ENCODE peak calls at places on chromosomes 5 and 9, in five cellular contexts. F is stimulated activated CD4-positive, alpha-beta T cell treated with anti-CD3 and anti-CD28 coated beads, Interleukin-12 subunit alpha, Interleukin-12 subunit beta, amount 100 ng/mL, for 48 hours; L is B cell; J is GM23338; N is mesothelial cell of epicardium. Z is an unnamed sample.

GRCh38 chr5:108375768-108376167 is 6.1 kb downstream of the FBXL17 start:
- DNase-seq in F (no peak), L (no peak), J (no peak), N (no peak), Z (no peak)

GRCh38 chr5:130068988-130069387 is 164.7 kb downstream of the CHSY3 start:
- DNase-seq in F (no peak), L (no peak), J (no peak), N (no peak), Z (no peak)

GRCh38 chr5:10600629-10601245 is 36.9 kb downstream of the ANKRD33B start:
- DNase-seq in F (no peak), L (no peak), J (no peak), N (no peak), Z (no peak)

GRCh38 chr9:97500263-97500662 is 1.2 kb upstream of the TMOD1 start:
- DNase-seq in F (no peak), L (no peak), J (no peak), N (no peak), Z (no peak)

GRCh38 chr5:42491699-42492098 is 68.5 kb downstream of the GHR start:
- DNase-seq in F (no peak), L (no peak), J (peak; percentile 38), N (no peak), Z (no peak)

GRCh38 chr9:8895498-8896224 is 1096.1 kb upstream of the DMAC1 start:
- DNase-seq in F (no peak), L (peak; percentile 6), J (peak; percentile 79), N (no peak), Z (no peak)

GRCh38 chr5:84494453-84494852 is 109.8 kb upstream of the EDIL3 start:
- DNase-seq in F (no peak), L (no peak), J (no peak), N (no peak), Z (no peak)

GRCh38 chr9:125631391-125632085 is 75.5 kb downstream of the MAPKAP1 start:
- DNase-seq in F (peak; percentile 16), L (peak; percentile 56), J (peak; percentile 77), N (no peak), Z (peak; percentile 12)

GRCh38 chr5:178182158-178182876 is 4.9 kb downstream of the GMCL2 start:
- DNase-seq in F (no peak), L (no peak), J (peak; percentile 47), N (no peak), Z (no peak)

GRCh38 chr5:177086918-177087706 is 397 bp downstream of the FGFR4 start:
- DNase-seq in F (peak; percentile 12), L (peak; percentile 95), J (peak; percentile 83), N (peak; percentile 60), Z (no peak)

GRCh38 chr5:88675159-88675757 is 207.7 kb downstream of the MEF2C start:
- DNase-seq in F (no peak), L (no peak), J (no peak), N (peak; percentile 38), Z (no peak)

GRCh38 chr9:13444272-13444608 is 164.7 kb upstream of the MPDZ start:
- DNase-seq in F (no peak), L (no peak), J (no peak), N (no peak), Z (no peak)

GRCh38 chr5:54171645-54172384 is 138.6 kb downstream of the ARL15 start:
- DNase-seq in F (no peak), L (no peak), J (no peak), N (no peak), Z (no peak)

GRCh38 chr5:38289457-38289856 is 31.1 kb downstream of the EGFLAM start:
- DNase-seq in F (no peak), L (no peak), J (no peak), N (no peak), Z (no peak)

GRCh38 chr9:7086389-7086788 is 328.6 kb downstream of the KDM4C start:
- DNase-seq in F (no peak), L (no peak), J (no peak), N (no peak), Z (no peak)

GRCh38 chr9:69027355-69028097 is 8.0 kb upstream of the FXN start:
- DNase-seq in F (no peak), L (peak; percentile 50), J (peak; percentile 85), N (no peak), Z (peak; percentile 23)